ENCODE peak calls at places on chromosomes 3 and 15, in seven cellular contexts. G is adrenal gland, X is Peyer's patch, C is heart left ventricle, V is sigmoid colon, E is tibial nerve, N is breast epithelium. Z is an unnamed sample.

GRCh38 chr3:138935864-138936762 is 10.8 kb downstream of the FOXL2 start:
- DNase-seq in G (peak), X (peak), N (peak), V (peak), C (peak), E (peak), Z (peak)

GRCh38 chr3:183260167-183260904 is 7.3 kb downstream of the B3GNT5 start:
- DNase-seq in N (no peak), C (no peak), V (no peak), G (no peak), E (no peak), X (no peak), Z (no peak)

GRCh38 chr15:86877171-86877631 is 797.5 kb downstream of the AGBL1 start:
- DNase-seq in C (no peak), N (no peak), G (no peak), E (no peak), V (no peak), X (no peak), Z (no peak)

GRCh38 chr3:127410678-127411077 is 122.8 kb upstream of the PRR20G start:
- DNase-seq in X (no peak), N (no peak), V (peak), E (no peak), C (no peak), G (no peak), Z (peak)

GRCh38 chr3:100603449-100603848 is 6.0 kb upstream of the ADGRG7 start:
- DNase-seq in E (no peak), V (no peak), G (no peak), X (no peak), N (no peak), C (no peak), Z (no peak)

GRCh38 chr3:129604223-129604941 is 2.1 kb downstream of the PLXND1 start:
- DNase-seq in V (no peak), G (no peak), X (no peak), N (no peak), E (no peak), C (no peak), Z (no peak)

GRCh38 chr3:144477593-144477992 is 506.0 kb downstream of the DIPK2A start:
- DNase-seq in E (no peak), N (no peak), G (no peak), V (no peak), X (no peak), C (no peak), Z (no peak)

GRCh38 chr3:14847613-14848541 is 29.1 kb downstream of the FGD5 start:
- DNase-seq in N (no peak), X (peak), E (peak), V (peak), C (peak), G (no peak), Z (no peak)

GRCh38 chr3:177596822-177597271 is 399.6 kb upstream of the TBL1XR1 start:
- DNase-seq in V (peak), C (no peak), E (no peak), N (peak), X (no peak), G (no peak), Z (no peak)

GRCh38 chr15:48722764-48723661 is 77.5 kb upstream of the FBN1 start:
- DNase-seq in G (peak), V (no peak), X (no peak), N (no peak), C (no peak), E (no peak), Z (no peak)

GRCh38 chr15:101314301-101314700 is 19.3 kb upstream of the SNRPA1 start:
- DNase-seq in C (no peak), V (no peak), X (no peak), N (no peak), E (no peak), G (no peak), Z (peak)

GRCh38 chr3:196976891-196977420 is 8.3 kb upstream of the PIGZ start:
- DNase-seq in G (no peak), V (no peak), E (no peak), C (no peak), X (no peak), N (no peak), Z (peak)

GRCh38 chr15:84749111-84749991 is 959 bp downstream of the ZNF592 start:
- DNase-seq in N (peak), E (no peak), G (peak), V (peak), C (peak), X (no peak), Z (peak)

GRCh38 chr3:120599211-120599610 is 3.1 kb downstream of the NDUFB4 start:
- DNase-seq in N (no peak), G (no peak), X (no peak), E (no peak), V (no peak), C (no peak), Z (no peak)

GRCh38 chr15:73052679-73053397 is 575 bp downstream of the NEO1 start:
- DNase-seq in N (peak), E (peak), C (peak), G (peak), X (peak), V (peak), Z (peak)

GRCh38 chr3:57006949-57007419 is 53.5 kb upstream of the SPATA12 start:
- DNase-seq in G (peak), N (peak), E (no peak), X (no peak), V (peak), C (no peak), Z (no peak)

GRCh38 chr15:71366926-71367325 is 251.7 kb downstream of the THSD4 start:
- DNase-seq in V (no peak), N (no peak), C (no peak), E (no peak), X (no peak), G (no peak), Z (no peak)

GRCh38 chr15:33069161-33069560 is 125.4 kb downstream of the FMN1 start:
- DNase-seq in X (no peak), G (no peak), N (no peak), C (no peak), V (no peak), E (no peak), Z (no peak)
- H3K27ac ChIP-seq in X (peak), G (no peak), N (peak), C (no peak), V (no peak), E (no peak), Z (no peak)

DNA sequence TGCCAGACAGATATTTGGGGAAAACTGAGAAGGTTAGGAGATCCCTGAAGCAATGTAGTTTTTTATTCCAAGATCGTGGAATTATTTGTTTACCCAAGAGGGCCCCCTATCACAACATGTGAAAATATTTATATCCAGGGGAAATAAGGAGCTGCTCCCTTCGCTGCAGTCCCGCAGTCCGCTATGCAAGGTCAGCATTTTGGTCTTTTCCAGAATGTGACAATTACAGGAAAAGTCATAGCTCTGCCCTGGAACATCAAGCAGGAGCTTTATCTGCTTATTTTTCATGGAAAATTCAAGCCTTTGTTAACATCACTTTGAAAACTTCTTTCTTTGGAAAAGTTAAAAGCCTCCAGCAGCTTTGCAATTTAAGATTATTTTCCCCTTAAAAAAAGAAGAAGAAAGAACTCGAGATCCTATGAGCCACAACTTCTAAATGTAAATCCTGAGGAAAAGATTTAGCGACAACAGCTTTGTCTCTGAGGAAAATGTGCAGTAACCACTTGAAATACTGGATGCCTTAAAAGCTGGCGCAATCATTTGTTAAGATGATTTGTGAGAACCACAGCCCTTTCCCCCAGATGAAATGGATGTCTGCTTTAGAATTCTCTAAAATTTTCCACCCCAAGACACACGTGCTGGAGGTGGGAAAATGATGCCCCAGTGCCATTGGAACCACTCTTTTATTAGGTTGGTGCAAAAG is 256.3 kb upstream of the TPM1 start:
- DNase-seq in G (no peak), E (no peak), V (no peak), X (no peak), N (no peak), C (no peak), Z (no peak)
- TF ChIP-seq POLR2A in G (no peak), E (no peak), V (no peak), X (no peak), N (no peak), C (no peak), Z (no peak)

DNA sequence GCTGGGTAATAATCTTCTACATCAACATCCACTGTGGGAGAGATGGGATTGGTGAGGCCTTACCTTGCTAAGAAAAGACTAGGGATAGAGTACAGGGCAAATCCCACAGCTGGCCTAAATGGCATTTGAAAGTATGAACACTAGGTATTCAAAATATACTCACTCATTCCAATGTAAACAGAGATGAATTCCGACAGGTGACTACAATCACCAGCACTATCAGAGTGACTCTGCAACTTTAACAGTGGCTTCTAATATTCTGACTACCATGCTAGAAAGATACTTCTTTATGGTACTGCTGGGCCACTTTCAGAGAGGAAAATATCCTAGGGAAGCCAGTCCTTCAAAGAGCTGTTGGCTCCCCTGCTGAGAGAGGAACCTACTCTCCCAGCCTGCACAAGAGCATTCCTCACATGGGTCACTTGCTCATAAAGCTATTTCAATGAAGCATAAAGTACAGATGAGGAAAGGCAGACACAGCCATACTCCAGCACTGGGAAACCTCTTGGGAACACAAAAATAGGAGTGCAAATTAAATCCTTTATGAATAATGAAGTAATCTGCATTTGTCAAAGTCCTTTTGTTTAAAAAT is 21.5 kb upstream of the MAN2C1 start:
- DNase-seq in E (no peak), G (no peak), C (no peak), N (no peak), X (no peak), V (no peak), Z (no peak)
- H3K27ac ChIP-seq in E (no peak), G (no peak), C (no peak), N (no peak), X (no peak), V (no peak), Z (no peak)

DNA sequence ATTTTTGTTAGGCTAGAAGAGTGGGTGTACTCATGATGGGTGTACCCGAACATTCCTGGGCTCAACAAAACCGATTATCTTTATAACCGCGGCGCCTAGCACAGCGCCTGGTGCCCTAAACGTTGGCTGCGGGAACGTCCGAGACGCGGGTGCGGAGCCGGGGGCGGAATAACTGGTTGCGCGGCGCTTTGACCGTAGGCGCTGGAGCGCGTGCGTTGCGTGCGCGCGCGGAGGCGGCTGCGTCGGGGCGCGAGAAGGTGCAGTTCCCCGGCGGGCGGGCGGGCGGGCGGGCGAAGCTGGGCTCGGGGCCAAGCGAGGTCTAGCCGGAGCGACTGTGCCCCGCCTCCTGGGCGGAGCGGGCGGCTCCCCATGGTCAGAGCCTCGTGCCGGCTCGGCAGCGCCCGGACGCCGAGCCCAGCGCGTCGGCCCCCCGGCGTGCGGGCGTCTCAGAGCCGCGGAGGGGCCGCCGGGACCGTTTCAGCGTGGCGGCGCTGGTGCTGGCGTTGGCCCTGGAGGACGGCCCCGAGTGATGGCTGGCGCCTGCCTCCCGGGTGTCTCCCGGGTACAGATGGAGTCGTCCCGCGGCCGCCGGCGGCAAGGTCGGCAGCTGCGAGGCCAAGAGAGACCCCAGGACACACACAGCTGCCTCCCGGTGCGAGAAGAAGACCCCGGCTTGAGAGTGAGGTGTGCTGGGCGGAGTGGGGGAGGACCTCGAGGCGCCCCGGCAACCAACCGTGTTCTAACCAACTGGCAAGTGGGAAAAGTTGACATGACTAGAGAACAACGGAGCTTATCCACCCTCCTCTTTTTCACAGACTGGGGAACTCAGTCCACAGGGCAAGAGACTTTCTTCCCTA is at the start of gene PLAAT1:
- DNase-seq in G (peak), V (peak), C (peak), X (peak), N (peak), E (peak), Z (peak)
- TF ChIP-seq POLR2A in G (peak), V (no peak), C (no peak), X (no peak), N (no peak), E (no peak), Z (no peak)

DNA sequence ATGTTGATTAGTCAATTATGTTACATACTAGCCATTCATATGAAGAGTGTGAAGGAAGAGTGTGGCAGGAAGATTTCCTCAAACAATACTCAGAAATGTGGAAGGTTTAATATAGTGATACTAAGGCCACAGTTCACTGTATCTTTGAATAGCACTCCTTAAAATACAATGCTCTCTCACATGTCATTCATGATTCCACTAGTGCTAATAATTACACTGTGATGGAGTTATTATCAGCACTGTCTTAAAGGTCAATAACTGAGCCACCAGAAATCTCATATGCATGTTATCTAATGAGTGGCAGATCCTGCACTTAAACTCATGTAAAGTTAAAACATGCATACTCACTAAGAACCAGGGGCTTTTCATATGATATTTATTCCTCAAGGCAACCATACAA is 134.3 kb upstream of the TGFBR2 start:
- DNase-seq in G (no peak), E (no peak), X (no peak), N (no peak), C (no peak), V (no peak), Z (no peak)
- H3K27ac ChIP-seq in G (no peak), E (no peak), X (no peak), N (no peak), C (peak), V (no peak), Z (no peak)

DNA sequence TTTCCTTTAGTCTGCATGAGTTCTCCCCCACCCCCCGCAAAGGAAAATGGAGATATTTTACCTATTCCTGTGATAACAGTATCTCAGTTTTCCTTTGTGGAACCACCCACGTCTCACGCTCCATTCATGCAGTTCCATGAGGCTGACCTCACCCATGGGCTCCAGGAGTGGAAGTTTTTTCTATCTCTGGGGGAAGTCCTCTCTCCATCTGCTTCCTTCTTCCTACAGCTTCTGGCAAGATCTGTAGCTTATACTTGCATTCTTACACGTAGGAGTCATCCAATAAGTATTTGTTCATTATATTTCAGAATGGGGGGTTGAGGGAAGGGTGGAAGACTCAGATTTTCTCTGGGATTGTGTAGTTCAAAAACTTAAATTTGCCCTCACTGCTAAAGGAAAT is 5.8 kb upstream of the GLCE start:
- DNase-seq in X (no peak), N (no peak), E (no peak), V (no peak), G (no peak), C (no peak), Z (no peak)
- TF ChIP-seq POLR2A in X (no peak), N (no peak), E (no peak), V (no peak), G (no peak), C (no peak), Z (no peak)